ENCODE peak calls at places on chromosomes 11 and 22, in six cellular contexts. One of them, this sample, is unnamed.

GRCh38 chr11:131637469-131638175 is 267.2 kb downstream of the NTM start:
- DNase-seq in ovary: no peak
- DNase-seq in right lobe of liver: no peak
- DNase-seq in stomach: no peak
- DNase-seq in K562: no peak
- DNase-seq in IMR-90: no peak
- DNase-seq in this sample: no peak

GRCh38 chr11:18384157-18384641 is 10.2 kb upstream of the LDHA start:
- DNase-seq in stomach: peak
- DNase-seq in ovary: peak
- DNase-seq in K562: peak
- DNase-seq in right lobe of liver: peak
- DNase-seq in IMR-90: peak
- DNase-seq in this sample: peak

GRCh38 chr11:13262096-13262495 is 15.5 kb upstream of the BMAL1 start:
- DNase-seq in IMR-90: no peak
- DNase-seq in ovary: no peak
- DNase-seq in K562: no peak
- DNase-seq in stomach: no peak
- DNase-seq in right lobe of liver: no peak
- DNase-seq in this sample: no peak

GRCh38 chr11:58829736-58830135 is 14.8 kb downstream of the GLYATL2 start:
- DNase-seq in ovary: no peak
- DNase-seq in K562: no peak
- DNase-seq in IMR-90: peak
- DNase-seq in right lobe of liver: no peak
- DNase-seq in stomach: no peak
- DNase-seq in this sample: no peak

GRCh38 chr11:926341-926916 is 759 bp downstream of the AP2A2 start:
- DNase-seq in ovary: peak
- DNase-seq in K562: peak
- DNase-seq in stomach: no peak
- DNase-seq in right lobe of liver: no peak
- DNase-seq in IMR-90: peak
- DNase-seq in this sample: peak

GRCh38 chr11:45383229-45383628 is 97.1 kb upstream of the SYT13 start:
- DNase-seq in IMR-90: no peak
- DNase-seq in stomach: no peak
- DNase-seq in right lobe of liver: no peak
- DNase-seq in ovary: no peak
- DNase-seq in K562: no peak
- DNase-seq in this sample: no peak

GRCh38 chr11:69874178-69874983 is 55.2 kb upstream of the FGF3 start:
- DNase-seq in right lobe of liver: peak
- DNase-seq in K562: no peak
- DNase-seq in IMR-90: no peak
- DNase-seq in stomach: no peak
- DNase-seq in ovary: no peak
- DNase-seq in this sample: no peak

GRCh38 chr22:37675930-37676571 is 615 bp downstream of the LGALS1 start:
- DNase-seq in K562: peak
- DNase-seq in IMR-90: no peak
- DNase-seq in ovary: peak
- DNase-seq in stomach: no peak
- DNase-seq in right lobe of liver: peak
- DNase-seq in this sample: peak

GRCh38 chr11:66906077-66906929 is 49.4 kb downstream of the LRFN4 start:
- DNase-seq in right lobe of liver: peak
- DNase-seq in ovary: peak
- DNase-seq in IMR-90: peak
- DNase-seq in K562: no peak
- DNase-seq in stomach: peak
- DNase-seq in this sample: peak

GRCh38 chr11:66957971-66958231 is 282 bp downstream of the PC start:
- DNase-seq in ovary: no peak
- DNase-seq in K562: no peak
- DNase-seq in IMR-90: no peak
- DNase-seq in stomach: no peak
- DNase-seq in right lobe of liver: no peak
- DNase-seq in this sample: no peak

GRCh38 chr11:1397146-1397861 is 7.6 kb downstream of the BRSK2 start:
- DNase-seq in ovary: no peak
- DNase-seq in stomach: no peak
- DNase-seq in IMR-90: no peak
- DNase-seq in K562: no peak
- DNase-seq in right lobe of liver: no peak
- DNase-seq in this sample: no peak

GRCh38 chr22:46738961-46739870 is 1.2 kb upstream of the CERK start:
- DNase-seq in right lobe of liver: no peak
- DNase-seq in IMR-90: peak
- DNase-seq in ovary: peak
- DNase-seq in stomach: peak
- DNase-seq in K562: peak
- DNase-seq in this sample: peak

GRCh38 chr11:82818399-82819043 is 81.7 kb downstream of the PRCP start:
- DNase-seq in right lobe of liver: no peak
- DNase-seq in stomach: no peak
- DNase-seq in IMR-90: no peak
- DNase-seq in ovary: no peak
- DNase-seq in K562: no peak
- DNase-seq in this sample: no peak
- H3K4me3 ChIP-seq in right lobe of liver: no peak
- H3K4me3 ChIP-seq in stomach: no peak
- H3K4me3 ChIP-seq in IMR-90: no peak
- H3K4me3 ChIP-seq in ovary: no peak
- H3K4me3 ChIP-seq in K562: no peak
- H3K4me3 ChIP-seq in this sample: no peak

GRCh38 chr11:111911563-111912401 is at the start of gene CRYAB:
- DNase-seq in stomach: peak
- DNase-seq in K562: peak
- DNase-seq in ovary: peak
- DNase-seq in right lobe of liver: peak
- DNase-seq in IMR-90: peak
- DNase-seq in this sample: peak
- TF ChIP-seq POLR2A in stomach: no peak
- TF ChIP-seq POLR2A in K562: no peak
- TF ChIP-seq POLR2A in ovary: peak
- TF ChIP-seq POLR2A in right lobe of liver: no peak
- TF ChIP-seq POLR2A in IMR-90: peak
- TF ChIP-seq POLR2A in this sample: no peak

GRCh38 chr11:120337133-120337895 is 1.1 kb downstream of the ARHGEF12 start:
- DNase-seq in stomach: no peak
- DNase-seq in right lobe of liver: peak
- DNase-seq in IMR-90: no peak
- DNase-seq in K562: no peak
- DNase-seq in ovary: peak
- DNase-seq in this sample: peak

GRCh38 chr11:120336641-120337132 is 474 bp downstream of the ARHGEF12 start:
- DNase-seq in K562: peak
- DNase-seq in ovary: no peak
- DNase-seq in stomach: no peak
- DNase-seq in IMR-90: peak
- DNase-seq in right lobe of liver: peak
- DNase-seq in this sample: peak

GRCh38 chr11:120334894-120335462 is 1.2 kb upstream of the ARHGEF12 start:
- DNase-seq in right lobe of liver: peak
- DNase-seq in K562: peak
- DNase-seq in ovary: no peak
- DNase-seq in stomach: peak
- DNase-seq in IMR-90: peak
- DNase-seq in this sample: peak

GRCh38 chr11:120335596-120335927 is 651 bp upstream of the ARHGEF12 start:
- DNase-seq in ovary: no peak
- DNase-seq in right lobe of liver: no peak
- DNase-seq in K562: no peak
- DNase-seq in IMR-90: peak
- DNase-seq in stomach: peak
- DNase-seq in this sample: peak

DNA sequence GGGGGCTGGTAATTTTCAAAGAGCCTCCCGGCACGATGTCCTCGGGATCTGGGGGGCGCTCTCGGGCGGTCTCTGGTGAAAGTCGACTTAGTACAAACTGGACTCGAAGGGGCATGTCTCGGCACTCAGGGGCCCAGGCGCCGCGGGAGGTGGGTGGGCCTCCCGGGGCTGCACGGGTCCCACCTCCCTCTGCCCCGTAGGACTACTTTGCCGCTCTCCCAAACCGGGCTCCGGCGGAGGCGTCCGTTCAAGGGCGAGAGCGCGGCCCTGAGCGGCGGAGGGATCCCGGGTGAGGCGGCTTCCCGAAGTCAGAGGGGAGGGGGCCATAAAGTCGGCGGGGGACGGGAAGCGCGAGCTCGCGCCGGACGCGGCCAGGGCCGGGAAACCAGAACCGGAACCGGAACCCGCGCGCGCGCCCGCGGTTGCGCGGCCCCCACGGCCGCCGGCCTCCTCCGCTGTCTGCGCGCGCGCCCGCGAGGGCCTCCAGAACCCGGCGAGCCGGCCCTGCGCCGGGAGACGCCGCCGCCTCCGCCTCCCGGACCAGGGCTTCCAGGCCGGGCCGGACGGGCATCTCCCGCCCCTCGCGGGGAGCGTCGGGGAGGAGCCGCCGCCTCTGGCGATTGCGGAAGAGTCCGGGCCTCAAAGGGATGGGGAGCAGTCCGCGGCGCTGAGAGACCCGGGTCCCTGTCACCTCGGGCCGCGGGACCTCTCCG is at the start of gene ARHGEF12:
- DNase-seq in IMR-90: peak
- DNase-seq in K562: peak
- DNase-seq in stomach: peak
- DNase-seq in right lobe of liver: peak
- DNase-seq in ovary: peak
- DNase-seq in this sample: peak
- H3K4me3 ChIP-seq in IMR-90: peak
- H3K4me3 ChIP-seq in K562: peak
- H3K4me3 ChIP-seq in stomach: peak
- H3K4me3 ChIP-seq in right lobe of liver: peak
- H3K4me3 ChIP-seq in ovary: peak
- H3K4me3 ChIP-seq in this sample: peak

DNA sequence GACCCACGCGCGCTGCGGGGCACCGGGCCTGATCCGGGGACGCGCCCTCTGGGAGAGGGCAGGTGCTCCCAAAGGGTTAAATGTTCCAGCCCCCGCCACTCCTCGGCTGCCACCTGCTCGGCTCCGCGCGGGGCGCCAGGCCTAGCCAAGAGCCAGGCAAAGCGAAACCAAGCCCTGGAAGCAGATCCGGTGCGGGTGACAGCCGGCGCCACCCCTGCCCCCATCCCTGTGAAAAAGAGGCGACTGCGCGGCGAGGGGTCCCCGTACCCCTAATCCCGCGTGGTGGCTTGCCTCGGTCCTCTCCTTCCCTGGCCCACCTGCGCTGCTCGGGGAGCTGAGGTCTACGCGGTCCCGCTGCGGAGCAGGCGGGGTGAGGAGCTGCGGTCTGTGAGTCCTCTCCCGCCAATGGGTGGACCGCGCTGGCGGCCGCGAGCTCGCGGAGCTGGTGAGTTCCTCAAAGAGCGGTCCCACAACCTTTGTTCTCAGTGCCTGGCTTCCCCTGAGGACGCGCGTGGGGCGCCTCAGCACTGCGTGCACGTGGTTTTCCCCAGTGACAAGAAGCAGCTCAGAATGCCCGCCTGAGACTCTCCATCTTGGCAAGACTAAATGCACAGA is at the start of gene ME3:
- DNase-seq in K562: no peak
- DNase-seq in ovary: peak
- DNase-seq in stomach: peak
- DNase-seq in right lobe of liver: peak
- DNase-seq in IMR-90: peak
- DNase-seq in this sample: peak
- TF ChIP-seq POLR2A in K562: no peak
- TF ChIP-seq POLR2A in ovary: no peak
- TF ChIP-seq POLR2A in stomach: no peak
- TF ChIP-seq POLR2A in right lobe of liver: peak
- TF ChIP-seq POLR2A in IMR-90: no peak
- TF ChIP-seq POLR2A in this sample: peak

GRCh38 chr22:19755145-19755710 is 5.3 kb upstream of the TBX1 start:
- DNase-seq in IMR-90: no peak
- DNase-seq in right lobe of liver: no peak
- DNase-seq in ovary: no peak
- DNase-seq in K562: no peak
- DNase-seq in stomach: no peak
- DNase-seq in this sample: no peak
- H3K4me3 ChIP-seq in IMR-90: no peak
- H3K4me3 ChIP-seq in right lobe of liver: no peak
- H3K4me3 ChIP-seq in ovary: no peak
- H3K4me3 ChIP-seq in K562: no peak
- H3K4me3 ChIP-seq in stomach: no peak
- H3K4me3 ChIP-seq in this sample: no peak

DNA sequence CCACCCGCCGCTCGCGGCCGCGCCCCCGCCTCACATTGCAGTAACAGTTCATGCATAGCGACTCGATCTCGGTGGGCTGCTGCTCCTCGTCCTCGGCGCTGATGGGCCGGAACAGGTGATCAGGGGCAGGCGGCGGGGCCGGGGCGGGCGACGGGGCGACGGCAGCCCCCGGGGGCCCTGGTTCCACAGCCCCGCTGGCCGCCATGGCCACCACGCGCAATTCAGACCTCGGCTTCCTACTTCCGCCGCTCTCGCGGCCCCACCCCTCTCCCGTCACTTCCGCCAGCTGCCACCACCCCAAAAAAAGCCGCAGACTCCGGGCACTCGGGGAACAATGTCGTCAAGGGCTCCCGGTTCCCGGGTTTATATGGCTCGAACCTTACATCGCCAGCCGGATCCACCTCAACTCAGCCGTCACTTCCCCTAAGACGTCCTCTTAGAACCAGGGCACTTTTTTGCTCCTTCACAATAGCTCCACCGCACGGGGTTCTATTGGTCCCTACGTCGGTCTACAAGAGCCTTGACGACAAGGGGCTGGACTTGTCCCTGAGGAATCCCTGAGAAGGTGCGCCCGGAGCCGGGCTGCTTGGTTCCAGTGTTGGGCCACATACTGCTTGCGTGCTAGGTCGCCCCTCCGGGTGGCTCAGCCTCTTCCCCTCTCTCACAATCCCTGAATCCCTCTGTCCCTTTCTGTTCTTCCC is at the start of gene ZPR1:
- DNase-seq in ovary: peak
- DNase-seq in K562: peak
- DNase-seq in right lobe of liver: peak
- DNase-seq in stomach: peak
- DNase-seq in IMR-90: peak
- DNase-seq in this sample: peak
- TF ChIP-seq POLR2A in ovary: peak
- TF ChIP-seq POLR2A in K562: peak
- TF ChIP-seq POLR2A in right lobe of liver: peak
- TF ChIP-seq POLR2A in stomach: peak
- TF ChIP-seq POLR2A in IMR-90: peak
- TF ChIP-seq POLR2A in this sample: peak

GRCh38 chr22:40534379-40535188 is 101.9 kb downstream of the MRTFA start:
- DNase-seq in right lobe of liver: no peak
- DNase-seq in IMR-90: peak
- DNase-seq in stomach: no peak
- DNase-seq in ovary: no peak
- DNase-seq in K562: peak
- DNase-seq in this sample: no peak
- H3K4me3 ChIP-seq in right lobe of liver: no peak
- H3K4me3 ChIP-seq in IMR-90: no peak
- H3K4me3 ChIP-seq in stomach: no peak
- H3K4me3 ChIP-seq in ovary: no peak
- H3K4me3 ChIP-seq in K562: no peak
- H3K4me3 ChIP-seq in this sample: no peak

GRCh38 chr11:6612008-6612815 is at the start of gene TAF10:
- DNase-seq in right lobe of liver: peak
- DNase-seq in IMR-90: peak
- DNase-seq in K562: peak
- DNase-seq in stomach: peak
- DNase-seq in ovary: peak
- DNase-seq in this sample: peak
- TF ChIP-seq POLR2A in right lobe of liver: peak
- TF ChIP-seq POLR2A in IMR-90: peak
- TF ChIP-seq POLR2A in K562: peak
- TF ChIP-seq POLR2A in stomach: peak
- TF ChIP-seq POLR2A in ovary: peak
- TF ChIP-seq POLR2A in this sample: peak

GRCh38 chr11:32426192-32426591 is 9.1 kb downstream of the WT1 start:
- DNase-seq in right lobe of liver: no peak
- DNase-seq in stomach: no peak
- DNase-seq in IMR-90: no peak
- DNase-seq in ovary: peak
- DNase-seq in K562: no peak
- DNase-seq in this sample: no peak
- H3K4me3 ChIP-seq in right lobe of liver: no peak
- H3K4me3 ChIP-seq in stomach: no peak
- H3K4me3 ChIP-seq in IMR-90: no peak
- H3K4me3 ChIP-seq in ovary: no peak
- H3K4me3 ChIP-seq in K562: no peak
- H3K4me3 ChIP-seq in this sample: no peak